ENCODE peak calls at places on chromosomes 11 and 22, in ten cellular contexts. X is brain microvascular endothelial cell; B is ovary; K is Peyer's patch; P is transverse colon; F is Caco-2; S is CD8-positive, alpha-beta T cell; Z is heart left ventricle; A is GM23338; N is tibial artery. D is an unnamed sample.

GRCh38 chr11:126114486-126115252 is 52.0 kb upstream of the CDON start:
- DNase-seq in X (no peak), B (no peak), K (no peak), P (no peak), F (no peak), S (no peak), Z (no peak), A (no peak), N (no peak), D (no peak)

GRCh38 chr11:13046626-13047570 is 37.8 kb downstream of the RASSF10 start:
- DNase-seq in X (no peak), B (no peak), K (no peak), P (no peak), F (no peak), S (no peak), Z (no peak), A (no peak), N (no peak), D (no peak)

GRCh38 chr22:41555325-41555724 is 5.5 kb upstream of the CSDC2 start:
- DNase-seq in X (no peak), B (peak; percentile 65), K (no peak), P (no peak), F (no peak), S (no peak), Z (no peak), A (no peak), N (no peak), D (no peak)

GRCh38 chr11:111460752-111461305 is 51.4 kb downstream of the BTG4 start:
- DNase-seq in X (no peak), B (no peak), K (no peak), P (no peak), F (no peak), S (no peak), Z (no peak), A (no peak), N (no peak), D (no peak)

GRCh38 chr11:126929186-126930085 is 71.1 kb downstream of the KIRREL3 start:
- DNase-seq in X (no peak), B (no peak), K (no peak), P (no peak), F (no peak), S (no peak), Z (no peak), A (no peak), N (no peak), D (peak; percentile 57)

GRCh38 chr11:121723261-121723741 is 270.5 kb upstream of the SORL1-AS1 start:
- DNase-seq in X (peak; percentile 3), B (peak; percentile 60), K (no peak), P (no peak), F (no peak), S (no peak), Z (peak; percentile 45), A (peak; percentile 64), N (peak; percentile 67), D (no peak)

GRCh38 chr11:30914143-30914762 is 328.1 kb upstream of the MPPED2 start:
- DNase-seq in X (peak; percentile 58), B (peak; percentile 36), K (peak; percentile 16), P (peak; percentile 40), F (peak; percentile 34), S (peak; percentile 11), Z (peak; percentile 65), A (peak; percentile 87), N (peak; percentile 67), D (no peak)

GRCh38 chr11:77085652-77086051 is 17.0 kb upstream of the OMP start:
- DNase-seq in X (no peak), B (peak; percentile 24), K (no peak), P (peak; percentile 6), F (no peak), S (no peak), Z (peak; percentile 18), A (no peak), N (peak; percentile 57), D (no peak)

GRCh38 chr11:114163231-114163631 is 103.7 kb downstream of the ZBTB16 start:
- DNase-seq in X (peak; percentile 44), B (no peak), K (no peak), P (no peak), F (no peak), S (no peak), Z (no peak), A (no peak), N (peak; percentile 72), D (no peak)

GRCh38 chr11:62033191-62034044 is 66.0 kb upstream of the FTH1 start:
- DNase-seq in X (no peak), B (no peak), K (no peak), P (no peak), F (no peak), S (peak; percentile 29), Z (no peak), A (no peak), N (no peak), D (no peak)

GRCh38 chr22:25941365-25941960 is 199.5 kb downstream of the MYO18B start:
- DNase-seq in X (no peak), B (no peak), K (no peak), P (no peak), F (no peak), S (no peak), Z (no peak), A (no peak), N (no peak), D (no peak)

GRCh38 chr22:39598017-39598965 is 27.7 kb downstream of the CACNA1I start:
- DNase-seq in X (no peak), B (peak; percentile 33), K (peak; percentile 80), P (peak; percentile 89), F (peak; percentile 83), S (peak; percentile 71), Z (no peak), A (peak; percentile 97), N (no peak), D (no peak)

GRCh38 chr11:45432100-45432499 is 146.0 kb upstream of the SYT13 start:
- DNase-seq in X (no peak), B (no peak), K (no peak), P (no peak), F (no peak), S (no peak), Z (no peak), A (peak; percentile 45), N (no peak), D (no peak)

GRCh38 chr11:112128483-112129121 is 35.3 kb downstream of the IL18 start:
- DNase-seq in X (peak; percentile 89), B (no peak), K (no peak), P (peak; percentile 90), F (no peak), S (no peak), Z (peak; percentile 50), A (no peak), N (no peak), D (peak; percentile 64)

GRCh38 chr11:58498464-58498863 is 9.4 kb downstream of the OR5B21 start:
- DNase-seq in X (no peak), B (no peak), K (peak; percentile 21), P (peak; percentile 8), F (no peak), S (peak; percentile 12), Z (no peak), A (no peak), N (no peak), D (no peak)

GRCh38 chr11:95895815-95896214 is 28.1 kb downstream of the MTMR2 start:
- DNase-seq in X (no peak), B (no peak), K (no peak), P (no peak), F (no peak), S (no peak), Z (no peak), A (no peak), N (no peak), D (no peak)

DNA sequence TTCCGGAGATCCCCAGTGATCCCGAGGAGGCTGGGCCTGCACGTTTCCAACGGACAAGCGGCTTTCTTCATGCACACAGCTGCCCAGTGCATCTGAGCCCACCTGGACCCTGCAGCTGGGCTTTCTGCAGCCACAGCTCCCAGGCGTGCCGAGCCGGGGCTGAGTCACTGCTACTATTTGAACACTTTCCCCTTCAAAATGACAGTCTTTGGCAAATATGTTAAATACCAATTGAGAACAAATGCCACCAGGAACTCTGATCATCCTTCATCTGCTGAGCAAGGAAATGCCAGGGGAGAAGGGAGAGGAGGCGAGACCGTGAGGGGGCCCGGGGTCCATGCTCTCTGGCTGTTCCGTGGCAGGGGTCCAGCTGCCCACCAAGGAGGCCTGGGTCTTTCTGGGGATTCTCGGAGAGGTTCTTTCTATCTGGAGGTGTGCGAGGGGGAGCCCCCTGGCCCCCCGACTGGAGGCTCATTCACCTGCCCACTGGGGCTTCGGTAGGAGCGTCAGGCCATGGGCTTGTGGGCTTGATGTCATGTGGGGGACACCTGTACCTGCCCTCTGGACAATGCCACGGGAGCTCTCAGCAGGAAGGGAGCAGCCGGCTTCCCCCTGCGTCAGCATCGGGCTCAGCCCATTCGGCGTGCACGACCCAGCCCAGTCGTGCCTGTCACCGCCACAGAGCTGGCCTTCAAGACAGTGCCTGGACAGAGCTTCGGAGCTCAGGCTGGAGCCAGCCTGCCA is 159.6 kb downstream of the CTTN start:
- DNase-seq in X (no peak), B (no peak), K (no peak), P (no peak), F (no peak), S (no peak), Z (no peak), A (no peak), N (no peak), D (no peak)
- TF ChIP-seq CTCF in X (no peak), B (no peak), K (no peak), P (no peak), F (no peak), S (no peak), Z (no peak), A (no peak), N (no peak), D (no peak)

GRCh38 chr22:20130319-20130718 is 1.3 kb upstream of the ZDHHC8 start:
- DNase-seq in X (no peak), B (no peak), K (no peak), P (no peak), F (no peak), S (no peak), Z (no peak), A (no peak), N (no peak), D (no peak)
- H3K4me3 ChIP-seq in X (no peak overlapping the region), B (no peak overlapping the region), K (no peak overlapping the region), P (peak overlapping the region; percentile 91), F (no peak overlapping the region), S (no peak overlapping the region), Z (peak overlapping the region; percentile 100), A (peak overlapping the region; percentile 71), N (peak overlapping the region; percentile 97), D (no peak overlapping the region)

GRCh38 chr11:117356126-117356761 is 28.6 kb downstream of the CEP164 start:
- DNase-seq in X (no peak), B (no peak), K (no peak), P (no peak), F (peak; percentile 34), S (no peak), Z (no peak), A (no peak), N (no peak), D (no peak)
- H3K36me3 ChIP-seq in X (peaks cover 41% of the 10 kb centered on the region), B (no peaks in the 10 kb centered on the region), K (peaks cover 45% of the 10 kb centered on the region), P (no peaks in the 10 kb centered on the region), F (peaks cover 2% of the 10 kb centered on the region), S (peaks cover 32% of the 10 kb centered on the region), Z (peaks cover 36% of the 10 kb centered on the region), A (no peaks in the 10 kb centered on the region), N (peaks cover 91% of the 10 kb centered on the region), D (peaks cover 36% of the 10 kb centered on the region)

DNA sequence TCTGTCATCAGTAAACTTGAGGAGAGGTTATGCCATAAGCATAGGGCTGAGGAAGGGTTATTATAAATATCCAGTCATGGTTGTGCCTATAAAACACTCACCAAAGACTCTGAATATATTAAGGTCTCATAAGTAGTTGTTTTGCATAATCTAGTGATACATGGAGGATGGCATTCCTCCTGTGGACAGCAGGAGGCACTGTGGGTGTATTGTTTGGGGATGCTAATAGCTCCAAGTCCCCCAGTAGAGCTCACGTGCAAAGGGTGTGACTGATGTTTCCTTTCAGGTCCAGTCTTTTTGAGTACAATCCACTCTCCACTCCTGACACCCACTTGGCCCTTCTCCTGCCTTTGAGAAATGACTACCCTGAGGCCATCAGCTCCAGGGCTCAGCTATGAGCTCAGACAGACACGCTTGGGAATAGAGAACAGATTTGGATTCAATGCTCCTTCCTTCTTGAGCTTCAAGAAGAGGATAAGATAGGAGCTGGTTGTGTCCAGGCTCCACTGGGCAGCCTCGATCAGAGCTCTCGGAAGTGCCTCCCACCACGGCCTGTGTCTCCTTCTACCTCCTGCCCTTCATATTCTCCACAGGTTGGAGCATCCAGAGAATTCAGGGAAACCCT is 85.2 kb upstream of the IGLL5 start:
- DNase-seq in X (no peak), B (no peak), K (no peak), P (no peak), F (no peak), S (peak; percentile 63), Z (no peak), A (peak; percentile 35), N (peak; percentile 13), D (no peak)
- TF ChIP-seq CTCF in X (no peak), B (no peak), K (peak; percentile 48), P (no peak), F (no peak), S (peak; percentile 80), Z (no peak), A (peak; percentile 57), N (no peak), D (no peak)

D was measured in BJ.